ENCODE peak calls at places on chromosomes 13 and 19, in eight cellular contexts. E, R, X, Z, Y, O, G and M are unnamed samples.

GRCh38 chr13:61391426-61391825 is 24.2 kb downstream of the PCDH20 start:
- DNase-seq in Z (no peak), E (no peak), O (no peak), X (no peak), R (no peak), Y (peak; percentile 57), G (no peak), M (no peak)

GRCh38 chr19:11580665-11581418 is 3.4 kb upstream of the ACP5 start:
- DNase-seq in R (no peak), E (no peak), Y (no peak), G (peak; percentile 8), X (no peak), Z (peak; percentile 3), O (no peak), M (no peak)

GRCh38 chr13:105513448-105513847 is 1022.0 kb downstream of the EFNB2 start:
- DNase-seq in X (no peak), R (no peak), E (no peak), G (no peak), Y (no peak), Z (no peak), O (no peak), M (no peak)

GRCh38 chr13:90792335-90792734 is 555.2 kb upstream of the MIR17HG start:
- DNase-seq in Z (no peak), Y (no peak), R (no peak), E (no peak), X (no peak), G (no peak), O (no peak), M (no peak)

GRCh38 chr19:42199440-42200115 is 17.9 kb downstream of the DEDD2 start:
- DNase-seq in R (peak; percentile 50), X (peak; percentile 66), G (no peak), Y (peak; percentile 61), Z (no peak), O (peak; percentile 53), E (no peak), M (peak; percentile 88)

GRCh38 chr13:75091707-75092106 is 390.3 kb downstream of the TBC1D4 start:
- DNase-seq in E (no peak), X (no peak), Z (no peak), R (no peak), G (no peak), O (no peak), Y (peak; percentile 25), M (no peak)

GRCh38 chr19:33685541-33685940 is 63.8 kb downstream of the CHST8 start:
- DNase-seq in Y (no peak), G (no peak), O (no peak), R (no peak), Z (no peak), X (no peak), E (no peak), M (no peak)

GRCh38 chr13:97573011-97573410 is 139.0 kb downstream of the RAP2A start:
- DNase-seq in Z (no peak), R (no peak), E (no peak), X (no peak), G (peak; percentile 24), O (no peak), Y (no peak), M (no peak)

GRCh38 chr19:41915248-41916032 is 12.8 kb downstream of the ERFL start:
- DNase-seq in X (no peak), O (no peak), Y (no peak), G (no peak), R (no peak), Z (no peak), E (no peak), M (no peak)

GRCh38 chr19:5358173-5358800 is 17.7 kb upstream of the PTPRS start:
- DNase-seq in E (no peak), G (peak; percentile 17), X (no peak), Z (no peak), Y (no peak), O (no peak), R (no peak), M (no peak)

GRCh38 chr19:2478324-2478755 is 2.4 kb downstream of the GADD45B start:
- DNase-seq in X (peak; percentile 86), G (peak; percentile 64), Y (peak; percentile 66), O (peak; percentile 83), Z (no peak), E (peak; percentile 49), R (peak; percentile 53), M (no peak)

GRCh38 chr19:17266026-17266425 is 1.2 kb upstream of the BABAM1 start:
- DNase-seq in Z (no peak), R (no peak), O (no peak), E (no peak), G (no peak), X (no peak), Y (no peak), M (no peak)

GRCh38 chr19:17266589-17266974 is 661 bp upstream of the BABAM1 start:
- DNase-seq in R (no peak), Y (no peak), G (no peak), E (no peak), Z (no peak), O (no peak), X (no peak), M (no peak)

GRCh38 chr19:17262557-17262956 is 2.0 kb downstream of the USHBP1 start:
- DNase-seq in E (no peak), Z (no peak), R (no peak), O (no peak), X (no peak), G (no peak), Y (no peak), M (no peak)

GRCh38 chr19:17263712-17264640 is 569 bp downstream of the USHBP1 start:
- DNase-seq in Z (no peak), O (no peak), R (no peak), E (no peak), Y (no peak), X (no peak), G (no peak), M (no peak)

DNA sequence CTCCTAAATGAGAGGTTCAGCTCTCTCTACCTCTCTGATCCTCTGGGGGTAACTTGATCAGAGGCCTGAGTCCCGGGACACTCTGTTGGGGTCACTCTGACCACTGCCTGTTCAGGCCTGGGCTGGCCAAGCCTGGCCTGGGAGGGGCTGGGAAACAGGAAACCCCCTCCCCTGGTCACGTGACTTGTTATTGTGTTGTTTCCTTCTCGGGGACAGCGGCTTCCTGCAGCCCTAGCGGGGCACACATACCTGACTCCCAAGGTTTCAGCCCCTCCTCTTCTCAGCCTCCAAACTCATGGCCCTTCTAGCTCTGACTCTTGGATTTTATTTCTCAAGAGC is at the start of gene USHBP1:
- DNase-seq in R (peak; percentile 56), E (peak; percentile 84), O (no peak), Z (no peak), X (peak; percentile 60), G (no peak), Y (no peak), M (no peak)
- H3K4me3 ChIP-seq in R (peak within 1 kb of the TSS; percentile 59), E (peak within 1 kb of the TSS; percentile 56), O (no peak within 1 kb of the TSS), Z (no peak within 1 kb of the TSS), X (peak within 1 kb of the TSS; percentile 52), G (no peak within 1 kb of the TSS), Y (no peak within 1 kb of the TSS), M (no peak within 1 kb of the TSS)

GRCh38 chr13:28820099-28821051 is at the start of gene MTUS2:
- DNase-seq in X (no peak), Y (no peak), R (no peak), E (no peak), O (no peak), Z (no peak), G (no peak), M (peak; percentile 29)

GRCh38 chr13:28822161-28822560 is 2.0 kb downstream of the MTUS2 start:
- DNase-seq in R (no peak), G (no peak), X (no peak), E (no peak), O (no peak), Y (no peak), Z (no peak), M (no peak)

GRCh38 chr13:28817204-28817603 is 2.9 kb upstream of the MTUS2 start:
- DNase-seq in O (no peak), G (no peak), R (no peak), X (no peak), Y (no peak), Z (no peak), E (no peak), M (no peak)

GRCh38 chr13:28819046-28819747 is 942 bp upstream of the MTUS2 start:
- DNase-seq in G (peak; percentile 12), X (no peak), Z (no peak), O (no peak), Y (peak; percentile 22), E (no peak), R (no peak), M (peak; percentile 5)

DNA sequence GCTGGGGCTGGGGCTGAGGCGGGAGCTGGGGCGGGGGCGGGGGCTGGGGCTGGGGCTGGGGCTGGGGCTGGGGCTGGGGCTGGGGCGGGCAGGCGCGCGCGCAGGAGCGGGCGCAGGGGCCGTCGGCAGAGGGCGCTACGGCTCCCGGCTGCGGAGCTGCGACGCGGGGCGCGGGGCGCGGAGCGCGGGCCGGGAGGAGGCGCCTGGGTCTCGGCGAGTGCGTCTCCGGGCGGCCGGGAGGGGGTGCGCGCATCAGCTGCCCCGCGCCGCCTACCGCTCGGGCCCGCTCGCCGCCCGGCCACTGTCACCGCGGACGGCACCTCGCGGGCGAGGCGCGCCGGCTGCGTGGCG is 416 bp upstream of the MTUS2 start:
- DNase-seq in E (peak; percentile 55), Y (peak; percentile 38), G (peak; percentile 32), Z (no peak), O (peak; percentile 28), X (no peak), R (peak; percentile 77), M (peak; percentile 54)
- TF ChIP-seq CTCF in E (peak; percentile 49), Y (no peak), G (peak; percentile 44), Z (peak; percentile 43), O (no peak), X (no peak), R (no peak), M (peak; percentile 0)

GRCh38 chr19:3893509-3894179 is 13.2 kb downstream of the ATCAY start:
- DNase-seq in O (no peak), E (no peak), Z (no peak), G (no peak), R (no peak), Y (no peak), X (no peak), M (no peak)
- H3K36me3 ChIP-seq in O (no peaks in the 10 kb centered on the region), E (no peaks in the 10 kb centered on the region), Z (no peaks in the 10 kb centered on the region), G (no peaks in the 10 kb centered on the region), R (no peaks in the 10 kb centered on the region), Y (no peaks in the 10 kb centered on the region), X (no peaks in the 10 kb centered on the region), M (no peaks in the 10 kb centered on the region)

GRCh38 chr19:7068599-7068998 is 904 bp upstream of the ZNF557 start:
- DNase-seq in X (no peak), E (no peak), Z (no peak), R (no peak), Y (no peak), O (no peak), G (no peak), M (no peak)
- H3K4me3 ChIP-seq in X (peak overlapping the region; percentile 100), E (peak overlapping the region; percentile 74), Z (no peak overlapping the region), R (no peak overlapping the region), Y (peak overlapping the region; percentile 29), O (no peak overlapping the region), G (no peak overlapping the region), M (no peak overlapping the region)

DNA sequence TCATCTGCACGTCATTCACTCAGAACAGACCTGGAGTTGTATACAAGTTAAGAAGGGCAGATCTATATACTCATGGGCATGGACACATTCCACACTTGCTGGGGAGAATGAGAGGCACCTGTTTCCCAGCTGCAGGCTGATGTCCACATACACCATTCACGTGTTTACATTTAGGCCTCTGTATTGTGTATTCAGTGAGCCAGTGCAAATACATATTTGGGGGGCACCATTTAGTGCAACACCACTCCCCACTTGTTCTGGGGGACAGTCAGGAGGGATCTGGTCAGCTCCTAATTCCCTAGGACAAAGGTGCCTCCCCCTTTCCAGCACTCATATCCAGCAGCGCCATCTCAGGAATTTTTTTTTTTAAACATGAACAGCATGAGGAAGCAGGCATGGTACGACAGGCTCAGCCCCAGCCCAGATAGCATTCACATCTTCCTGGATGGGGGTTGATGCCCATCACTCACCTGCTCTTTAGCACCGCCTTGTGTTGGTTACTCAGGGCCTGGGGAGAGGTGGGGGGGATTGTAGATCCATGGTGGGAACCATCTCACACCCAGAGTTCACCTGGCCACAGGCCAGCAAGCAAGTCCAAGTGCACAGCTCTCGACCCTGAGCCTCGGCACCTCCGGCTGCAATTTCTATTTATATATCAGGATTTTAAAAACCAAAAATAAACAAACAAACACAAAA is 56.9 kb upstream of the ZNF254 start:
- DNase-seq in X (no peak), E (no peak), O (no peak), R (no peak), Y (no peak), G (no peak), Z (no peak), M (no peak)
- TF ChIP-seq CTCF in X (no peak), E (no peak), O (no peak), R (no peak), Y (no peak), G (no peak), Z (no peak), M (no peak)